ENCODE peak calls at places on chromosomes 11 and 22, in eight cellular contexts. Z, G, M, N, D, O, W and E are unnamed samples.

GRCh38 chr11:31968774-31969433 is 122.0 kb upstream of the RCN1 start:
- DNase-seq in G (no peak), D (no peak), O (no peak), M (peak), W (no peak), N (no peak), Z (peak), E (peak)

GRCh38 chr11:88292156-88292844 is 45.2 kb downstream of the CTSC start:
- DNase-seq in O (no peak), N (no peak), M (peak), D (peak), W (no peak), G (peak), Z (no peak), E (no peak)

GRCh38 chr11:102111011-102111786 is 952 bp downstream of the YAP1 start:
- DNase-seq in Z (peak), O (peak), N (peak), M (peak), W (peak), D (peak), G (peak), E (peak)

GRCh38 chr22:45548991-45549736 is 46.5 kb downstream of the FBLN1 start:
- DNase-seq in Z (no peak), N (no peak), D (peak), M (peak), W (no peak), G (peak), O (peak), E (peak)

GRCh38 chr11:66886671-66887221 is 29.9 kb downstream of the LRFN4 start:
- DNase-seq in N (no peak), D (no peak), O (peak), W (no peak), G (no peak), M (peak), Z (no peak), E (no peak)

GRCh38 chr11:1771700-1772099 is 8.0 kb upstream of the CTSD start:
- DNase-seq in W (no peak), N (no peak), D (no peak), O (no peak), Z (no peak), G (no peak), M (peak), E (no peak)

GRCh38 chr11:33531743-33532181 is 168.9 kb downstream of the C11orf91 start:
- DNase-seq in W (no peak), Z (no peak), D (no peak), G (no peak), N (no peak), M (peak), O (no peak), E (peak)

GRCh38 chr11:119396835-119397234 is 15.3 kb upstream of the USP2 start:
- DNase-seq in Z (no peak), W (no peak), M (no peak), D (no peak), N (no peak), G (no peak), O (no peak), E (no peak)

GRCh38 chr11:110737591-110737990 is 25.4 kb upstream of the ARHGAP20 start:
- DNase-seq in W (no peak), D (no peak), N (no peak), Z (no peak), M (no peak), O (no peak), G (no peak), E (no peak)

GRCh38 chr11:62574363-62575057 is 819 bp upstream of the EEF1G start:
- DNase-seq in W (peak), Z (no peak), D (no peak), O (no peak), N (peak), G (no peak), M (peak), E (no peak)

GRCh38 chr11:14029415-14029814 is 66.9 kb downstream of the SPON1 start:
- DNase-seq in D (no peak), O (no peak), G (no peak), W (no peak), M (no peak), Z (no peak), N (no peak), E (no peak)

GRCh38 chr11:92948116-92948515 is 21.3 kb upstream of the MTNR1B start:
- DNase-seq in N (no peak), D (no peak), W (no peak), Z (no peak), O (peak), M (no peak), G (no peak), E (no peak)

GRCh38 chr11:76770642-76771445 is 12.3 kb upstream of the TSKU start:
- DNase-seq in D (peak), W (no peak), O (peak), G (no peak), M (peak), N (no peak), Z (no peak), E (peak)

GRCh38 chr11:2700415-2701211 is 819 bp upstream of the KCNQ1OT1 start:
- DNase-seq in M (no peak), O (peak), D (peak), N (peak), Z (peak), G (peak), W (peak), E (no peak)

GRCh38 chr22:21657361-21658118 is 8.3 kb upstream of the PPIL2 start:
- DNase-seq in D (peak), G (peak), M (peak), O (peak), Z (peak), N (peak), W (peak), E (no peak)

GRCh38 chr22:30205281-30206115 is 41.1 kb downstream of the LIF start:
- DNase-seq in G (no peak), D (no peak), W (no peak), M (peak), O (peak), Z (no peak), N (peak), E (peak)

GRCh38 chr11:71140206-71140919 is 112.0 kb downstream of the SHANK2 start:
- DNase-seq in G (no peak), M (no peak), N (no peak), O (no peak), W (no peak), Z (no peak), D (no peak), E (no peak)

GRCh38 chr11:7688238-7688826 is 15.0 kb upstream of the CYB5R2 start:
- DNase-seq in D (no peak), G (peak), O (peak), M (peak), N (no peak), W (peak), Z (no peak), E (peak)

GRCh38 chr11:129440028-129440630 is 64.5 kb downstream of the BARX2 start:
- DNase-seq in Z (no peak), G (no peak), N (no peak), M (no peak), D (peak), W (no peak), O (no peak), E (peak)

GRCh38 chr22:19688301-19689290 is 25.7 kb upstream of the SEPTIN5 start:
- DNase-seq in G (no peak), N (no peak), D (no peak), W (no peak), O (no peak), Z (no peak), M (no peak), E (no peak)

GRCh38 chr11:61485080-61485479 is 23.5 kb upstream of the LRRC10B start:
- DNase-seq in M (no peak), Z (no peak), G (no peak), O (no peak), D (no peak), W (no peak), N (no peak), E (no peak)

GRCh38 chr11:26947379-26947844 is 46.5 kb upstream of the FIBIN start:
- DNase-seq in D (no peak), W (no peak), M (peak), G (no peak), Z (no peak), O (no peak), N (no peak), E (peak)

GRCh38 chr11:61627831-61628753 is 47.2 kb upstream of the SYT7 start:
- DNase-seq in M (peak), O (peak), D (peak), N (peak), Z (peak), G (peak), W (peak), E (peak)

GRCh38 chr11:106466441-106467190 is 389.2 kb downstream of the AASDHPPT start:
- DNase-seq in Z (no peak), G (no peak), O (no peak), D (no peak), N (peak), M (peak), W (no peak), E (peak)

GRCh38 chr11:119262668-119263351 is 54.1 kb downstream of the MCAM start:
- DNase-seq in Z (no peak), N (no peak), O (no peak), W (peak), G (no peak), D (no peak), M (peak), E (peak)

GRCh38 chr11:1345752-1346513 is 36.5 kb upstream of the TOLLIP start:
- DNase-seq in M (no peak), D (no peak), N (no peak), G (no peak), W (no peak), O (no peak), Z (no peak), E (no peak)

GRCh38 chr11:33802414-33802950 is 28.2 kb upstream of the FBXO3 start:
- DNase-seq in N (peak), Z (peak), W (no peak), D (peak), O (peak), M (peak), G (peak), E (peak)

GRCh38 chr22:17742528-17742902 is 31.8 kb downstream of the BID start:
- DNase-seq in N (peak), M (peak), D (peak), Z (peak), G (peak), O (peak), W (peak), E (peak)

GRCh38 chr22:26529345-26529744 is 17.1 kb upstream of the TFIP11 start:
- DNase-seq in W (no peak), N (no peak), G (no peak), D (no peak), O (no peak), M (peak), Z (no peak), E (no peak)

GRCh38 chr11:13767461-13767860 is 99.0 kb downstream of the FAR1 start:
- DNase-seq in W (no peak), O (no peak), Z (no peak), G (no peak), M (no peak), D (no peak), N (no peak), E (no peak)

GRCh38 chr22:39384750-39385480 is 14.7 kb upstream of the TAB1 start:
- DNase-seq in G (peak), Z (no peak), M (peak), D (no peak), N (peak), W (peak), O (peak), E (no peak)

GRCh38 chr22:50270302-50271010 is at the start of gene MAPK11:
- DNase-seq in O (no peak), Z (peak), D (peak), G (peak), W (peak), N (peak), M (peak), E (peak)

DNA sequence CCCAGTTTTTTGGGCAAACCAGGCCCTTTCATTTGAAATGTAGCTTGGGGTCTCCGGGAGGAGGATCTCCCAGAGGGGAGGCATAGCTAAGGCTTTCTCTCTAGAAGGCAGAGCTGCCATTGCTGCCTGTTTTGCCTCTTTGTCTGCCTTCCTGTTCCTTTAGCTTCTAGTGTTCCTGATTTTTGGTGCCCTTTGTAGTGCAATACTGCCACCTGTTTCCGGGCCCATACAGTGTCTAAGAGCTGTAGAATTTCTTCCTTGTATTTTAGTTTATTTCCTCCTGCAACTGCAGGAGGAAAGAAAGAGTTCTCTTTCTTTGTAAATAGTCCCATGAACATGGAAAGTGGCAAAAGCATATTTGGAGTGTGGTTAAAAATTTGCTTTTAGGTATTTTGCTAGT is 19.3 kb upstream of the GLYATL1 start:
- DNase-seq in O (no peak), N (no peak), M (no peak), Z (no peak), G (no peak), W (no peak), D (no peak), E (no peak)
- TF ChIP-seq CTCF in O (no peak), N (no peak), M (no peak), Z (no peak), G (no peak), W (no peak), D (no peak), E (peak)

GRCh38 chr11:9697766-9698165 is 33.9 kb downstream of the SWAP70 start:
- DNase-seq in M (no peak), W (no peak), D (no peak), Z (no peak), G (no peak), O (no peak), N (no peak), E (no peak)
- TF ChIP-seq CTCF in M (no peak), W (no peak), D (no peak), Z (no peak), G (no peak), O (no peak), N (no peak), E (no peak)

GRCh38 chr22:42811510-42811909 is 45.6 kb downstream of the ARFGAP3 start:
- DNase-seq in O (no peak), W (no peak), Z (no peak), N (no peak), M (no peak), G (no peak), D (no peak), E (no peak)
- TF ChIP-seq CTCF in O (no peak), W (no peak), Z (no peak), N (no peak), M (no peak), G (no peak), D (no peak), E (no peak)

GRCh38 chr11:108111126-108111525 is 10.2 kb upstream of the ACAT1 start:
- DNase-seq in M (no peak), D (no peak), W (no peak), Z (no peak), N (no peak), O (no peak), G (no peak), E (no peak)
- TF ChIP-seq CTCF in M (no peak), D (no peak), W (no peak), Z (no peak), N (no peak), O (no peak), G (no peak), E (no peak)

DNA sequence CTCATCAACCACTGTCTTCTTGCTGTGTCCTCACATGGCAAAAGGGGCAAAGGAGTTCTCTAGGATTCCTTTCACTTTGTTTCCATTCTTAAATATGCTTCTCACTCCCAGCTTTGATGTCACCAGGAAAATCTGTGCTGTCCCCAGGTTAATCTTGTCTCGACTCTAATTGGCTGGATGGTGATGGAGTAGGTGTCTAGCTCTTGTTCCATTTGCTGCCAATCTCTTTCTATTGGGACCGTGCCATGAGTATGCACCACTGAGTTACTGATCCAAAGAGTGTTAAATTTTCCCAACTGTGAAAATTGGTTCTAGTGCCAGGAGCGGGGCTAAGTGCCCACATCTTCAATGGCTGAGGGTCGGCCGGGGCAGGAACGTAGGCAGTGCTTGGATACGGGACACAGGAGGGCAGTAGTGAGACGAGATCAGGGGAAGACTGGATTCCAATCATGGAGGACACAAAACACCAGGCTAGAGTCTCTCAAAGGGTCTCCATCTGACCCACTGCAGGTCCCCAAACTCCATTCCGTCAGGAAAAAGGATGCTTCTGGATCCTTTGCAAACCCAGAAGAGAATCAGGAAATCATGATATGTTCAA is 47.7 kb upstream of the CSNK2A3 start:
- DNase-seq in W (peak), O (no peak), D (no peak), Z (peak), N (peak), M (no peak), G (no peak), E (no peak)
- TF ChIP-seq CTCF in W (no peak), O (no peak), D (no peak), Z (peak), N (peak), M (no peak), G (peak), E (peak)

GRCh38 chr11:65262775-65263174 is 1.0 kb downstream of the POLA2 start:
- DNase-seq in Z (no peak), W (no peak), O (no peak), M (no peak), D (no peak), G (no peak), N (no peak), E (no peak)

GRCh38 chr11:65261591-65262380 is at the start of gene POLA2:
- DNase-seq in W (peak), G (peak), Z (peak), D (peak), O (peak), M (peak), N (peak), E (peak)

GRCh38 chr11:65260756-65261590 is 789 bp upstream of the POLA2 start:
- DNase-seq in W (no peak), O (peak), D (no peak), G (peak), Z (no peak), N (no peak), M (no peak), E (no peak)

GRCh38 chr11:65262381-65262680 is 569 bp downstream of the POLA2 start:
- DNase-seq in D (no peak), N (no peak), G (no peak), M (no peak), O (no peak), W (no peak), Z (no peak), E (no peak)

DNA sequence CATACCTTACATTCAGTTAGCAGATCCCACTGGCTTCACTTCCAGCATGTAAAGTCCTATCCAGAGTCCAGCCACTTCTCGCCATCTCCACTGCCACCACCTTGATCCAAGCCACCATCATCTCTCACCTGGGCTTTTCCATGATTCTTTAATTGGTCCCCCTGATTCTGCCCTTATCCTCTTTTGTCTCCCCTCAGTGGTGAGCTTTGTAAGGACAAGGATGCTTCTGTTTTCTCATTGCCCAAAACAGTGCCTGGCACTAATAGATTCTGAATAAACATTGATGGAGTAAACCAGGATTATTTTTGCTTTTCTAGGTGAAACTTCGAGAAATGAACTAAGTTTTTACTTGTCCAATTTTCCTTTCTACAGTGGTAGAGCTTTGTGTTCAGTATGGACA is 4.4 kb downstream of the POLA2 start:
- DNase-seq in N (no peak), M (peak), W (no peak), G (no peak), D (no peak), O (no peak), Z (no peak), E (no peak)
- TF ChIP-seq CTCF in N (no peak), M (peak), W (no peak), G (no peak), D (no peak), O (no peak), Z (no peak), E (peak)